ENCODE peak calls at places on chromosome 22, in five cellular contexts. One of them, this sample, is unnamed.

GRCh38 chr22:30943368-30943767 is 25.2 kb downstream of the MORC2 start:
- ATAC-seq in GM23338: no peak
- ATAC-seq in HCT116: no peak
- ATAC-seq in Panc1: no peak
- ATAC-seq in upper lobe of left lung: no peak
- ATAC-seq in this sample: no peak

GRCh38 chr22:25817092-25817943 is 75.3 kb downstream of the MYO18B start:
- ATAC-seq in GM23338: no peak
- ATAC-seq in HCT116: no peak
- ATAC-seq in Panc1: no peak
- ATAC-seq in upper lobe of left lung: no peak
- ATAC-seq in this sample: no peak

GRCh38 chr22:44336962-44337657 is 24.4 kb upstream of the SHISAL1 start:
- ATAC-seq in GM23338: peak
- ATAC-seq in HCT116: peak
- ATAC-seq in Panc1: peak
- ATAC-seq in upper lobe of left lung: no peak
- ATAC-seq in this sample: no peak

GRCh38 chr22:46374663-46375474 is 39.4 kb downstream of the TRMU start:
- ATAC-seq in GM23338: no peak
- ATAC-seq in HCT116: no peak
- ATAC-seq in Panc1: no peak
- ATAC-seq in upper lobe of left lung: peak
- ATAC-seq in this sample: no peak

GRCh38 chr22:30566125-30566524 is 8.3 kb downstream of the GAL3ST1 start:
- ATAC-seq in GM23338: no peak
- ATAC-seq in HCT116: no peak
- ATAC-seq in Panc1: no peak
- ATAC-seq in upper lobe of left lung: no peak
- ATAC-seq in this sample: no peak

GRCh38 chr22:37060801-37061610 is 9.5 kb downstream of the KCTD17 start:
- ATAC-seq in GM23338: no peak
- ATAC-seq in HCT116: no peak
- ATAC-seq in Panc1: no peak
- ATAC-seq in upper lobe of left lung: no peak
- ATAC-seq in this sample: no peak

GRCh38 chr22:17569971-17570511 is 6.7 kb downstream of the SLC25A18 start:
- ATAC-seq in GM23338: peak
- ATAC-seq in HCT116: no peak
- ATAC-seq in Panc1: peak
- ATAC-seq in upper lobe of left lung: peak
- ATAC-seq in this sample: no peak

GRCh38 chr22:24390156-24390555 is 37.2 kb upstream of the ADORA2A start:
- ATAC-seq in GM23338: no peak
- ATAC-seq in HCT116: no peak
- ATAC-seq in Panc1: no peak
- ATAC-seq in upper lobe of left lung: no peak
- ATAC-seq in this sample: no peak

GRCh38 chr22:43520632-43521039 is 108.8 kb downstream of the MPPED1 start:
- ATAC-seq in GM23338: no peak
- ATAC-seq in HCT116: no peak
- ATAC-seq in Panc1: no peak
- ATAC-seq in upper lobe of left lung: no peak
- ATAC-seq in this sample: no peak

GRCh38 chr22:42632096-42632495 is 8.3 kb downstream of the ATP5MGL start:
- ATAC-seq in GM23338: peak
- ATAC-seq in HCT116: no peak
- ATAC-seq in Panc1: no peak
- ATAC-seq in upper lobe of left lung: no peak
- ATAC-seq in this sample: no peak

GRCh38 chr22:35552186-35552842 is 11.7 kb downstream of the RASD2 start:
- ATAC-seq in GM23338: peak
- ATAC-seq in HCT116: peak
- ATAC-seq in Panc1: peak
- ATAC-seq in upper lobe of left lung: no peak
- ATAC-seq in this sample: no peak

GRCh38 chr22:37638351-37639069 is 959 bp upstream of the SH3BP1 start:
- ATAC-seq in GM23338: peak
- ATAC-seq in HCT116: peak
- ATAC-seq in Panc1: no peak
- ATAC-seq in upper lobe of left lung: no peak
- ATAC-seq in this sample: no peak

GRCh38 chr22:48238966-48239365 is 1476.5 kb downstream of the TBC1D22A start:
- ATAC-seq in GM23338: peak
- ATAC-seq in HCT116: no peak
- ATAC-seq in Panc1: no peak
- ATAC-seq in upper lobe of left lung: no peak
- ATAC-seq in this sample: no peak

GRCh38 chr22:49642741-49643140 is 184.9 kb downstream of the BRD1 start:
- ATAC-seq in GM23338: no peak
- ATAC-seq in HCT116: no peak
- ATAC-seq in Panc1: no peak
- ATAC-seq in upper lobe of left lung: no peak
- ATAC-seq in this sample: no peak

GRCh38 chr22:22215659-22216449 is 28.7 kb upstream of the VPREB1 start:
- ATAC-seq in GM23338: no peak
- ATAC-seq in HCT116: no peak
- ATAC-seq in Panc1: no peak
- ATAC-seq in upper lobe of left lung: no peak
- ATAC-seq in this sample: no peak

GRCh38 chr22:24521791-24522245 is 26.7 kb downstream of the UPB1 start:
- ATAC-seq in GM23338: peak
- ATAC-seq in HCT116: peak
- ATAC-seq in Panc1: peak
- ATAC-seq in upper lobe of left lung: peak
- ATAC-seq in this sample: no peak

GRCh38 chr22:49820984-49821383 is 6.7 kb downstream of the BRD1 start:
- ATAC-seq in GM23338: peak
- ATAC-seq in HCT116: peak
- ATAC-seq in Panc1: no peak
- ATAC-seq in upper lobe of left lung: no peak
- ATAC-seq in this sample: peak

GRCh38 chr22:35835998-35836691 is 118.5 kb downstream of the APOL5 start:
- ATAC-seq in GM23338: peak
- ATAC-seq in HCT116: peak
- ATAC-seq in Panc1: peak
- ATAC-seq in upper lobe of left lung: peak
- ATAC-seq in this sample: peak

GRCh38 chr22:17217179-17217578 is 2.1 kb downstream of the ADA2 start:
- ATAC-seq in GM23338: peak
- ATAC-seq in HCT116: no peak
- ATAC-seq in Panc1: no peak
- ATAC-seq in upper lobe of left lung: no peak
- ATAC-seq in this sample: no peak

GRCh38 chr22:36510966-36511881 is 4.4 kb upstream of the FOXRED2 start:
- ATAC-seq in GM23338: peak
- ATAC-seq in HCT116: peak
- ATAC-seq in Panc1: no peak
- ATAC-seq in upper lobe of left lung: no peak
- ATAC-seq in this sample: peak

GRCh38 chr22:48953830-48954229 is 873.8 kb downstream of the BRD1 start:
- ATAC-seq in GM23338: no peak
- ATAC-seq in HCT116: no peak
- ATAC-seq in Panc1: no peak
- ATAC-seq in upper lobe of left lung: no peak
- ATAC-seq in this sample: no peak

GRCh38 chr22:31897842-31898241 is 46.5 kb upstream of the YWHAH start:
- ATAC-seq in GM23338: no peak
- ATAC-seq in HCT116: no peak
- ATAC-seq in Panc1: no peak
- ATAC-seq in upper lobe of left lung: no peak
- ATAC-seq in this sample: no peak

GRCh38 chr22:50436841-50437341 is 37.9 kb downstream of the SBF1 start:
- ATAC-seq in GM23338: no peak
- ATAC-seq in HCT116: no peak
- ATAC-seq in Panc1: no peak
- ATAC-seq in upper lobe of left lung: peak
- ATAC-seq in this sample: no peak

GRCh38 chr22:22433770-22434169 is 74.8 kb downstream of the ZNF280B start:
- ATAC-seq in GM23338: no peak
- ATAC-seq in HCT116: no peak
- ATAC-seq in Panc1: no peak
- ATAC-seq in upper lobe of left lung: no peak
- ATAC-seq in this sample: no peak

GRCh38 chr22:50296658-50297490 is 10.6 kb downstream of the PLXNB2 start:
- ATAC-seq in GM23338: no peak
- ATAC-seq in HCT116: no peak
- ATAC-seq in Panc1: no peak
- ATAC-seq in upper lobe of left lung: no peak
- ATAC-seq in this sample: no peak

GRCh38 chr22:30432520-30432919 is 7.0 kb downstream of the MTFP1 start:
- ATAC-seq in GM23338: no peak
- ATAC-seq in HCT116: no peak
- ATAC-seq in Panc1: no peak
- ATAC-seq in upper lobe of left lung: no peak
- ATAC-seq in this sample: no peak

GRCh38 chr22:43882122-43882767 is 9.6 kb downstream of the PNPLA5 start:
- ATAC-seq in GM23338: no peak
- ATAC-seq in HCT116: no peak
- ATAC-seq in Panc1: no peak
- ATAC-seq in upper lobe of left lung: no peak
- ATAC-seq in this sample: no peak

GRCh38 chr22:42685941-42686666 is 34.6 kb downstream of the A4GALT start:
- ATAC-seq in GM23338: peak
- ATAC-seq in HCT116: no peak
- ATAC-seq in Panc1: no peak
- ATAC-seq in upper lobe of left lung: peak
- ATAC-seq in this sample: no peak

GRCh38 chr22:20131856-20132685 is 467 bp downstream of the ZDHHC8 start:
- ATAC-seq in GM23338: no peak
- ATAC-seq in HCT116: peak
- ATAC-seq in Panc1: peak
- ATAC-seq in upper lobe of left lung: peak
- ATAC-seq in this sample: no peak

GRCh38 chr22:36211237-36211881 is 9.8 kb upstream of the APOL4 start:
- ATAC-seq in GM23338: no peak
- ATAC-seq in HCT116: no peak
- ATAC-seq in Panc1: no peak
- ATAC-seq in upper lobe of left lung: no peak
- ATAC-seq in this sample: no peak

GRCh38 chr22:32584650-32585049 is 110.0 kb downstream of the FBXO7 start:
- ATAC-seq in GM23338: no peak
- ATAC-seq in HCT116: no peak
- ATAC-seq in Panc1: no peak
- ATAC-seq in upper lobe of left lung: no peak
- ATAC-seq in this sample: peak

GRCh38 chr22:43852605-43853327 is 9.5 kb downstream of the SULT4A1 start:
- ATAC-seq in GM23338: no peak
- ATAC-seq in HCT116: no peak
- ATAC-seq in Panc1: no peak
- ATAC-seq in upper lobe of left lung: no peak
- ATAC-seq in this sample: peak

DNA sequence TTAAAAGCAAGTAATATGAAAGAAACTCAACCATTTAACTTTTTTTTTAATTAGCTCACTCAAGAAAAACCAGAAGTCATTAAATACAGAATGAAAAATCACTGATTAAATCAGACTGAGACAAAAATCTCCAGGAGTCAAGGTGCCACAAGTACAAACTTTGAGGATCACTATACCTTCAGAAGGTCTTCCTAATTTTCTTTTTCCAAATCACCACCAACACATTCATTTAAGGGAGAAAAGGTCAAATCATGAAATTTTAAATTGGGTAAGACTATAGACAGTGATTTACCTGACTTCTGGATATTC is 32.3 kb downstream of the PITPNB start:
- ATAC-seq in GM23338: no peak
- ATAC-seq in HCT116: no peak
- ATAC-seq in Panc1: no peak
- ATAC-seq in upper lobe of left lung: no peak
- ATAC-seq in this sample: no peak
- TF ChIP-seq CTCF in GM23338: no peak
- TF ChIP-seq CTCF in HCT116: no peak
- TF ChIP-seq CTCF in Panc1: peak
- TF ChIP-seq CTCF in upper lobe of left lung: no peak
- TF ChIP-seq CTCF in this sample: no peak

GRCh38 chr22:39029227-39029626 is 8.3 kb downstream of the APOBEC3D start:
- ATAC-seq in GM23338: no peak
- ATAC-seq in HCT116: no peak
- ATAC-seq in Panc1: no peak
- ATAC-seq in upper lobe of left lung: no peak
- ATAC-seq in this sample: no peak
- TF ChIP-seq POLR2AphosphoS5 in GM23338: no peak
- TF ChIP-seq POLR2AphosphoS5 in HCT116: no peak
- TF ChIP-seq POLR2AphosphoS5 in Panc1: no peak
- TF ChIP-seq POLR2AphosphoS5 in upper lobe of left lung: no peak
- TF ChIP-seq POLR2AphosphoS5 in this sample: no peak

GRCh38 chr22:45344339-45344738 is 34.6 kb downstream of the FAM118A start:
- ATAC-seq in GM23338: peak
- ATAC-seq in HCT116: no peak
- ATAC-seq in Panc1: no peak
- ATAC-seq in upper lobe of left lung: no peak
- ATAC-seq in this sample: peak
- TF ChIP-seq CTCF in GM23338: no peak
- TF ChIP-seq CTCF in HCT116: no peak
- TF ChIP-seq CTCF in Panc1: no peak
- TF ChIP-seq CTCF in upper lobe of left lung: no peak
- TF ChIP-seq CTCF in this sample: no peak

DNA sequence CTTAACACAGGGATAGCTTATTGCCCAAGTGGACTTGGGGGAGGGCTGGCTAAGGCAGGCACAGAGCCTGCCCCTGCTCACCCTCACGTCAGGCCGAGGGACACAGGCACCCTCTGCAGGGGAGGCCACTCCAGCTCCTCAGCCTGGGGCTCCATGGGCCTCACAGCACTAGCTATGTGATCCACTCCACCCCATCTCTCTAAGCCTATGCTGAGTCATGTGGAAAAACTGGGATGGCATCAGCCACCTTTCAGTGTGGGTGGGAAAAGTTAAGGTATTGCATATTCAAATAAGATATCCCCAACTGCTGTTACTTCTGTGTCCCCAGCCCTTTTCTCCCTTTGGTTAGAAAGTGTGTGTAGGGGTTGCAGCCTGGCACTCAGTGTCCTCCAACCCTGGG is 22.3 kb downstream of the RANGAP1 start:
- ATAC-seq in GM23338: no peak
- ATAC-seq in HCT116: no peak
- ATAC-seq in Panc1: no peak
- ATAC-seq in upper lobe of left lung: no peak
- ATAC-seq in this sample: no peak
- TF ChIP-seq POLR2AphosphoS5 in GM23338: no peak
- TF ChIP-seq POLR2AphosphoS5 in HCT116: no peak
- TF ChIP-seq POLR2AphosphoS5 in Panc1: no peak
- TF ChIP-seq POLR2AphosphoS5 in upper lobe of left lung: no peak
- TF ChIP-seq POLR2AphosphoS5 in this sample: no peak